ENCODE peak calls at places on chromosome X, in seven cellular contexts. V is DND-41, Q is fibroblast of lung, L is H9, M is neural progenitor cell, S is mesenchymal stem cell, U is Karpas-422. Z is an unnamed sample.

GRCh38 chrX:12975670-12975965 is 708 bp downstream of the TMSB4X start:
- DNase-seq in Q (no peak), L (no peak), M (peak; percentile 78), V (no peak), U (no peak), S (no peak), Z (peak; percentile 54)

GRCh38 chrX:133007458-133007857 is 49.0 kb upstream of the HS6ST2 start:
- DNase-seq in S (no peak), V (no peak), U (no peak), M (no peak), Q (no peak), L (no peak), Z (no peak)

GRCh38 chrX:72028701-72029470 is 102.8 kb downstream of the RTL5 start:
- DNase-seq in V (no peak), L (peak; percentile 6), S (no peak), U (no peak), Q (no peak), M (no peak), Z (no peak)

GRCh38 chrX:16666541-16666940 is 16.6 kb downstream of the S100G start:
- DNase-seq in L (no peak), S (peak; percentile 23), M (peak; percentile 7), V (no peak), Q (peak; percentile 63), U (no peak), Z (peak; percentile 43)

GRCh38 chrX:10859353-10859752 is 239.0 kb upstream of the MID1 start:
- DNase-seq in Q (peak; percentile 2), S (no peak), V (no peak), M (no peak), U (no peak), L (no peak), Z (no peak)

GRCh38 chrX:131521824-131522223 is 22.1 kb upstream of the OR13H1 start:
- DNase-seq in U (peak; percentile 37), Q (no peak), M (no peak), S (no peak), V (no peak), L (no peak), Z (no peak)

GRCh38 chrX:153599192-153600031 is 473 bp upstream of the CCNQ start:
- DNase-seq in U (peak; percentile 94), V (peak; percentile 86), M (peak; percentile 93), S (peak; percentile 82), L (peak; percentile 80), Q (peak; percentile 77), Z (peak; percentile 74)

GRCh38 chrX:10989386-10989785 is 121.7 kb upstream of the HCCS start:
- DNase-seq in L (no peak), S (peak; percentile 3), V (no peak), U (no peak), M (peak; percentile 18), Q (peak; percentile 46), Z (peak; percentile 1)

GRCh38 chrX:56789518-56790070 is 60.6 kb downstream of the NBDY start:
- DNase-seq in V (no peak), S (no peak), L (no peak), Q (no peak), M (peak; percentile 0), U (no peak), Z (no peak)

GRCh38 chrX:125131146-125131545 is 188.5 kb upstream of the TEX13C start:
- DNase-seq in L (no peak), V (no peak), S (peak; percentile 6), Q (no peak), U (peak; percentile 44), M (peak; percentile 12), Z (no peak)

GRCh38 chrX:144722307-144722706 is 525.0 kb upstream of the SPANXN1 start:
- DNase-seq in V (no peak), M (peak; percentile 30), Q (no peak), S (no peak), U (no peak), L (peak; percentile 44), Z (no peak)

GRCh38 chrX:134144231-134144630 is 92.8 kb upstream of the CCDC160 start:
- DNase-seq in U (peak; percentile 71), M (peak; percentile 23), Q (no peak), S (peak; percentile 23), V (peak; percentile 39), L (no peak), Z (no peak)

GRCh38 chrX:13778916-13779315 is 38.0 kb downstream of the GPM6B start:
- DNase-seq in M (peak; percentile 24), L (no peak), S (no peak), Q (peak; percentile 57), U (no peak), V (no peak), Z (no peak)

GRCh38 chrX:103774070-103774642 is 2.5 kb upstream of the PLP1 start:
- DNase-seq in Q (peak; percentile 25), V (no peak), S (peak; percentile 18), M (peak; percentile 62), L (peak; percentile 46), U (peak; percentile 51), Z (no peak)

GRCh38 chrX:6708676-6709075 is 173.8 kb upstream of the VCX3A start:
- DNase-seq in L (no peak), U (no peak), M (no peak), V (no peak), S (no peak), Q (no peak), Z (no peak)

GRCh38 chrX:106451933-106452332 is 159.8 kb upstream of the RADX start:
- DNase-seq in U (no peak), L (no peak), Q (no peak), S (no peak), M (no peak), V (no peak), Z (no peak)

GRCh38 chrX:119251381-119251780 is 15.3 kb downstream of the PGRMC1 start:
- DNase-seq in S (no peak), M (no peak), Q (no peak), L (no peak), V (no peak), U (no peak), Z (no peak)

GRCh38 chrX:4925911-4926310 is 1212.5 kb upstream of the PRKX start:
- DNase-seq in U (no peak), S (peak; percentile 71), M (no peak), Q (peak; percentile 56), V (no peak), L (no peak), Z (no peak)

GRCh38 chrX:17075004-17075403 is 128.5 kb downstream of the REPS2 start:
- DNase-seq in S (no peak), L (no peak), U (no peak), V (no peak), M (no peak), Q (no peak), Z (no peak)

GRCh38 chrX:20252392-20253231 is 14.1 kb downstream of the RPS6KA3 start:
- DNase-seq in U (peak; percentile 86), V (peak; percentile 70), Q (peak; percentile 24), L (peak; percentile 55), M (peak; percentile 33), S (peak; percentile 54), Z (peak; percentile 79)

GRCh38 chrX:38803609-38804480 is 2.6 kb downstream of the MID1IP1 start:
- DNase-seq in M (peak; percentile 89), U (no peak), L (peak; percentile 96), S (peak; percentile 83), Q (peak; percentile 63), V (peak; percentile 83), Z (peak; percentile 61)

GRCh38 chrX:115402299-115402698 is 112.8 kb downstream of the LUZP4 start:
- DNase-seq in S (no peak), M (no peak), L (no peak), Q (no peak), U (no peak), V (no peak), Z (no peak)

DNA sequence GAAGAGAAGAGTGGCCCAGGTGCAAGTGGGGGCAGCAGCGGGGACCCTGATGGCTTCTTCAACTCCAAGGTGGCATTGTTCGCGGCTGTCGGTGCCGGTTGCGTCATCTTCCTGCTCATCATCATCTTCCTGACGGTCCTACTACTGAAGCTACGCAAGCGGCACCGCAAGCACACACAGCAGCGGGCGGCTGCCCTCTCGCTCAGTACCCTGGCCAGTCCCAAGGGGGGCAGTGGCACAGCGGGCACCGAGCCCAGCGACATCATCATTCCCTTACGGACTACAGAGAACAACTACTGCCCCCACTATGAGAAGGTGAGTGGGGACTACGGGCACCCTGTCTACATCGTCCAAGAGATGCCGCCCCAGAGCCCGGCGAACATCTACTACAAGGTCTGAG is 11.4 kb downstream of the EFNB1 start:
- DNase-seq in L (no peak), S (no peak), V (no peak), Q (no peak), U (no peak), M (no peak), Z (no peak)
- H3K4me1 ChIP-seq in L (no peaks in the 10 kb centered on the region), S (peaks cover 27% of the 10 kb centered on the region), V (no peaks in the 10 kb centered on the region), Q (no peaks in the 10 kb centered on the region), U (no peaks in the 10 kb centered on the region), M (no peaks in the 10 kb centered on the region), Z (no peaks in the 10 kb centered on the region)

DNA sequence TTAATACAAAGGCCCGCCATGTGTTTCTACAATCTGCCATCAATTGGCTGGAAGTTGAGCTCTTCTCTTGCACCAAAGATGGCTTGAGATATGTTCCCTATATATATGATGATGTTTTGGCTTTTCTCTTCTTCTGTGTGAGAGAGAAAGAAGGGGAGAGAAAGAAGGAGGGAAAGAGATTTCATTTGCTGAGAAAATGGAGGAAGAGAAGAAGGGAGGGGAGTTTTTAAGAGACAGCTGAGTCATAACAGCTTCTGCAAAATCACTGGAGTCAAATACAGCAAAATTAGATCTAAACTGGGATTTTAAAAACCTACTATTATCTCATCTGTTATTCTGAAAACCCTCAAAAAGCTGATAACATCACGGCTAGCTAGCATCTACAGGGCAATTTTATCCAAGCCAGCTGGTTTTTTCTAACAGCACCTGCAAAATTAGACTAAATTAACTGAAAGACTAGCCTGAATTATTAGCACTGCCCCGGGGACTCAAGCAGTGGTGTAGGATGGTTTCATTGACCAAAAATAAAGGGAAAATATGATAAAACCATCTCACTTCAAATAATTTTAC is 647.6 kb upstream of the ACTRT1 start:
- DNase-seq in U (no peak), M (no peak), S (no peak), L (no peak), Q (no peak), V (no peak), Z (no peak)
- H2AFZ ChIP-seq in U (no peak overlapping the region), M (no peak overlapping the region), S (no peak overlapping the region), L (no peak overlapping the region), Q (no peak overlapping the region), V (no peak overlapping the region), Z (no peak overlapping the region)

GRCh38 chrX:137427813-137428212 is 138.1 kb upstream of the ZIC3 start:
- DNase-seq in M (peak; percentile 32), Q (no peak), V (no peak), U (no peak), L (no peak), S (peak; percentile 0), Z (no peak)

GRCh38 chrX:137427061-137427778 is 138.7 kb upstream of the ZIC3 start:
- DNase-seq in Q (no peak), M (peak; percentile 59), V (no peak), S (no peak), U (no peak), L (peak; percentile 39), Z (no peak)

GRCh38 chrX:137428251-137428661 is 137.7 kb upstream of the ZIC3 start:
- DNase-seq in M (peak; percentile 39), S (no peak), Q (no peak), L (peak; percentile 49), U (no peak), V (no peak), Z (no peak)

GRCh38 chrX:137430301-137430700 is 135.6 kb upstream of the ZIC3 start:
- DNase-seq in S (no peak), L (peak; percentile 42), U (no peak), Q (no peak), M (no peak), V (no peak), Z (no peak)

GRCh38 chrX:137428777-137429564 is 137.0 kb upstream of the ZIC3 start:
- DNase-seq in L (peak; percentile 43), M (peak; percentile 64), S (no peak), U (no peak), Q (no peak), V (no peak), Z (no peak)
- H3K4me1 ChIP-seq in L (peaks cover 9% of the 10 kb centered on the region), M (peaks cover 32% of the 10 kb centered on the region), S (peaks cover 11% of the 10 kb centered on the region), U (no peaks in the 10 kb centered on the region), Q (no peaks in the 10 kb centered on the region), V (no peaks in the 10 kb centered on the region), Z (no peaks in the 10 kb centered on the region)

GRCh38 chrX:40173662-40174593 is 76.2 kb upstream of the BCOR start:
- DNase-seq in M (peak; percentile 50), U (no peak), S (peak; percentile 92), V (peak; percentile 62), Q (peak; percentile 8), L (peak; percentile 68), Z (peak; percentile 90)
- H2AFZ ChIP-seq in M (no peak overlapping the region), U (no peak overlapping the region), S (no peak overlapping the region), V (peak overlapping the region; percentile 63), Q (no peak overlapping the region), L (no peak overlapping the region), Z (peak overlapping the region; percentile 31)

Z was measured in trophoblast cell.